ENCODE peak calls at places on chromosomes 5 and 9, in five cellular contexts. A is WERI-Rb-1, V is suprapubic skin, H is kidney, Q is coronary artery. I is an unnamed sample.

GRCh38 chr5:63247651-63248050 is 669.0 kb downstream of the LRRC70 start:
- DNase-seq in A (no peak), V (no peak), H (no peak), Q (no peak), I (no peak)

GRCh38 chr5:43085453-43085852 is 35.3 kb upstream of the ZNF131 start:
- DNase-seq in A (no peak), V (no peak), H (no peak), Q (no peak), I (no peak)

GRCh38 chr5:137619191-137619870 is 116.6 kb downstream of the KLHL3 start:
- DNase-seq in A (no peak), V (no peak), H (no peak), Q (no peak), I (no peak)

GRCh38 chr9:20243866-20244647 is 378.2 kb downstream of the MLLT3 start:
- DNase-seq in A (peak; percentile 88), V (no peak), H (no peak), Q (no peak), I (no peak)

GRCh38 chr9:137235424-137236237 is 4.9 kb downstream of the SLC34A3 start:
- DNase-seq in A (no peak), V (no peak), H (no peak), Q (no peak), I (no peak)

GRCh38 chr5:9401786-9402472 is 143.9 kb downstream of the SEMA5A start:
- DNase-seq in A (no peak), V (no peak), H (no peak), Q (no peak), I (no peak)

GRCh38 chr9:35415769-35416427 is 74.0 kb upstream of the RUSC2 start:
- DNase-seq in A (peak; percentile 35), V (no peak), H (no peak), Q (no peak), I (no peak)

GRCh38 chr9:86282979-86283535 is 719 bp upstream of the ISCA1 start:
- DNase-seq in A (no peak), V (no peak), H (no peak), Q (no peak), I (no peak)

GRCh38 chr5:122473138-122473843 is 161.3 kb downstream of the SNCAIP start:
- DNase-seq in A (no peak), V (no peak), H (no peak), Q (no peak), I (no peak)

GRCh38 chr5:99032234-99033013 is 103.6 kb upstream of the CHD1 start:
- DNase-seq in A (peak; percentile 65), V (no peak), H (no peak), Q (no peak), I (peak; percentile 47)

GRCh38 chr5:151094861-151095260 is 14.0 kb upstream of the TNIP1 start:
- DNase-seq in A (no peak), V (no peak), H (no peak), Q (no peak), I (no peak)

GRCh38 chr5:151612689-151613427 is 21.7 kb upstream of the FAT2 start:
- DNase-seq in A (no peak), V (no peak), H (no peak), Q (no peak), I (no peak)

GRCh38 chr5:147406636-147407035 is 103.2 kb downstream of the DPYSL3 start:
- DNase-seq in A (no peak), V (no peak), H (no peak), Q (no peak), I (no peak)

DNA sequence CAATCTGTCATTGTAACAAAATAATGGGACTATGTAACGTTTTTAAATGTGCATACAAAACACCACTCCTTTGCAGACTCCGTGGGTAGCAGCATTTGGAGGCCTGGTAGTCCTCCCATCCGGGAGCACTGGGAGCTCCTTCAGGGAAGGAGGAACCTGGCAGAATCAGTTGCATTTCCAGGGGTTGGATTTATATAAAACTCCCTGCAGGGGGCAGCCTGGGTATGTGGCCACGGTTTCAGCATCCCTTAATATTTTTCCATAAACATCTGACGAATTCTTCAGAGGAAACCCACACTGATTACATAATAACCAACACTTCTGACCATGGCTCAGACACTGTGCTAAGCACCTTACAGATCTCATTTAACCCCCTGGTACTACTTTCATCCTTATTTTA is 6.1 kb upstream of the AFAP1L1 start:
- DNase-seq in A (no peak), V (no peak), H (no peak), Q (no peak), I (no peak)
- TF ChIP-seq CTCF in A (peak; percentile 4), V (no peak), H (no peak), Q (no peak), I (no peak)

GRCh38 chr5:179792612-179793469 is 945 bp upstream of the LTC4S start:
- DNase-seq in A (no peak), V (no peak), H (no peak), Q (no peak), I (no peak)

GRCh38 chr5:179794171-179794570 is 385 bp downstream of the LTC4S start:
- DNase-seq in A (no peak), V (no peak), H (no peak), Q (no peak), I (no peak)

GRCh38 chr5:179794575-179794974 is 789 bp downstream of the LTC4S start:
- DNase-seq in A (no peak), V (peak; percentile 76), H (no peak), Q (no peak), I (no peak)

GRCh38 chr5:179791881-179792611 is 1.7 kb upstream of the LTC4S start:
- DNase-seq in A (no peak), V (no peak), H (no peak), Q (no peak), I (no peak)

DNA sequence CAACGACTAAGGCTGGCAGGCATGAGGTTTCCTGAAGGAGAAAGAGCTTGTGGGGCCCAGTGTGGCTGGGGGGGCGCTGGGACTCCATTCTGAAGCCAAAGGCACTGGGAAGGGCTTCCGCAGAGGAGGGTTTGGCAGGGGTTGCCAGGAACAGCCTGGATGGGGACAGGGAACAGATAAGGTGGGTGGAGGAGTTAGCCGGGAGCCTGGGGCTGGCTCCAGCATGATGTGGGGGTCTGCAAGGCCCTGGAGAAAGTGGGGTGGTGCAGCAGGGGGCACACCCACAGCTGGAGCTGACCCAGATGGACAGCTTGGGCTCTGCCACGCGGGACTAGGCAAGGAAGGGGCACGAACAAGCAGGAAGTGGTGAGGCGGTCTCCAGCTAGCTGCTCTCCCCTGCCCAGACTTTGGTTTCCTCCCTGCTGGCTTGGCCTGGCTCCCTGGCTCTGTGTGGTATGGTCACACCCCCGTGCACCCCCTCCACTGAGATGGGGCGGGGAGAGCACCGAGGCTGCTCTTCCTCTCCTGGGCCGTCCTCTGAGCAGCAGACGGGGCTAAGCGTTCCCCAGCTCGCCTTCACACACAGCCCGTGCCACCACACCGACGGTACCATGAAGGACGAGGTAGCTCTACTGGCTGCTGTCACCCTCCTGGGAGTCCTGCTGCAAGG is at the start of gene LTC4S:
- DNase-seq in A (no peak), V (peak; percentile 90), H (peak; percentile 93), Q (no peak), I (no peak)
- TF ChIP-seq CTCF in A (no peak), V (no peak), H (no peak), Q (no peak), I (no peak)

DNA sequence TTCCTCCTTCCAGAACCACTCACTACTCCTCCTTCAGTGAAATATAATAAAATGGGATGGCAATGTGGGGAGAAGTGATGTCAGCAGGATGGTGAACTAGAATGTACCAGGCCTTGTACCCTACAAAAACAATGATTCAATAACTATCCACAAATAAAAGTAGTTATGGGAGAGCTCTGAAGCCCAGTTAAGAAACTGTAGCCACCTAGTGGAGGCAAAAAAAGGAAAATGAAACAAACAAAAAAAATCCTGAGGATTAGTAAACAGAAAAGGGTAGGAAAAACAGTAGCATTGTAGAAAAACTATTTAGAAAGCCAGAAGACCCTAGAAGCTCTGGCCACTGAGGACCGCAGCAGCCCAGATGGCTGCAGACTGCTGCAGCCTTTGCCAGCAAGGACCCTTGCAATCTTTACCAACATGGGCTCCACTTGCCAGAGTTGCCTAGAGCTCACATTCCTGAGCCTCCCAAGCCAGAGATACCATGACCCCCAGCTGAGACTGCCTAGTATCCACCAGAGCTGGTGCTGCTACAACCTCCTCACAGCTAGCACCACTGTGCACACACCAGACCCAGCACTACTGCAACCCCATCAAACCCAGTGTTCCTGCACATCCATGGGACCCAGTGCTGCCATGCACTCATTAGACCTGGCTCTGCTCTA is 259.7 kb upstream of the MSX2 start:
- DNase-seq in A (no peak), V (no peak), H (no peak), Q (no peak), I (no peak)
- TF ChIP-seq CTCF in A (no peak), V (no peak), H (no peak), Q (no peak), I (peak; percentile 54)

DNA sequence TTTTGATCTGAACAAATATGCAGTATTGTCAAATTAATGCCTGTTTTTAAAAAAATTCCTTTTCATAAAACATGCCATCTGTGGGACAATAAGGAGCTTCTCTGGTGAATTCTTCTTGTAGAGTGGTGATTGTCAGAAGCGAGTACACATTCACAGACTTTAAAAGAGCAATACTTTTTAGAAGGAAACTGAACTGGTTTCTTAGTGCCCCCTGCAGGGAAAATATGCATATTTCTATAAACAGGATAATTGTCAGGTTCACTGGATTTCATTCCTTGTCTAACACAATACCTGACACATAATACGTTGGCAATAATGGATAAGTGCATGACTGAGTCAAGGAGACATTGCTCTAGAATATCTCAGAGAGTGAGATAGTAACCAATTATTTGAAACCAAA is 133.7 kb downstream of the KIF4B start:
- DNase-seq in A (no peak), V (no peak), H (no peak), Q (no peak), I (no peak)
- TF ChIP-seq CTCF in A (no peak), V (no peak), H (no peak), Q (peak; percentile 42), I (no peak)

GRCh38 chr9:77293949-77294348 is 116.6 kb downstream of the VPS13A start:
- DNase-seq in A (no peak), V (no peak), H (no peak), Q (no peak), I (no peak)

GRCh38 chr9:77290373-77290772 is 113.0 kb downstream of the VPS13A start:
- DNase-seq in A (no peak), V (no peak), H (no peak), Q (no peak), I (no peak)

DNA sequence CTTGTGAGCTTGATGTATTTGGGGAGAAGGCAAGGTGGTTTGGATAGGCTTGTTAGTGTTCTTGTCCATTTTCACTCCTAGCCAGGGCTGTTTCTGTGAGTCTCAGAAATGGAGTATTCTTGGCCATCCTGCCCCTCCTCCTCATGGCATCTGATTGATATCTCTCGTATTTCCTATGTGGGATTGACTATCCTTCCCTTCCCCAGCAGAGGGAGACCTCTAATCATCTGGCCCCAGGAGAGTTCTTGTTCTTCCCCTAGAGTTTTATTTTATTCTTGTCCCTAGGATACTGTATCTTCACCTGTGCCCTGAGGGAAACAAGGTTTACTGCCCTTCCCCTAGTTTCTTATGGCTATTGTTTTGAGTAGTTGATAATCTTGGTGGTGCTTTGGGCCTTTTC is 114.4 kb downstream of the VPS13A start:
- DNase-seq in A (peak; percentile 17), V (no peak), H (no peak), Q (no peak), I (no peak)
- TF ChIP-seq CTCF in A (peak; percentile 43), V (no peak), H (no peak), Q (no peak), I (peak; percentile 52)

GRCh38 chr9:1878817-1879216 is 136.3 kb upstream of the SMARCA2 start:
- DNase-seq in A (no peak), V (no peak), H (no peak), Q (no peak), I (no peak)

GRCh38 chr9:1879501-1879900 is 135.6 kb upstream of the SMARCA2 start:
- DNase-seq in A (no peak), V (no peak), H (no peak), Q (no peak), I (no peak)

GRCh38 chr9:1880038-1880565 is 135.0 kb upstream of the SMARCA2 start:
- DNase-seq in A (no peak), V (no peak), H (no peak), Q (no peak), I (no peak)

GRCh38 chr9:1883004-1883403 is 132.1 kb upstream of the SMARCA2 start:
- DNase-seq in A (no peak), V (no peak), H (no peak), Q (no peak), I (no peak)

GRCh38 chr9:1881708-1882351 is 133.3 kb upstream of the SMARCA2 start:
- DNase-seq in A (no peak), V (no peak), H (no peak), Q (no peak), I (no peak)
- TF ChIP-seq CTCF in A (no peak), V (no peak), H (no peak), Q (no peak), I (no peak)

I was measured in neural crest cell.